ENCODE peak calls at places on chromosomes 5 and 9, in nine cellular contexts. Q is left cardiac atrium, T is left ventricle myocardium superior, F is NCI-H1930, D is T-helper 2 cell, P is HS-5, J is nephron progenitor cell, A is lower leg skin, W is T follicular helper cell. L is an unnamed sample.

GRCh38 chr9:87581513-87581912 is 83.8 kb downstream of the DAPK1 start:
- DNase-seq in J (no peak), D (no peak), Q (no peak), T (no peak), P (no peak), A (no peak), F (no peak), W (no peak), L (no peak)

GRCh38 chr9:36997414-36997813 is 36.7 kb downstream of the PAX5 start:
- DNase-seq in P (no peak), D (no peak), A (no peak), T (no peak), J (no peak), F (no peak), Q (no peak), W (no peak), L (no peak)

GRCh38 chr9:19409406-19410194 is 791 bp downstream of the ACER2 start:
- DNase-seq in Q (peak), F (peak), T (peak), D (no peak), P (no peak), W (no peak), J (peak), A (no peak), L (peak)

GRCh38 chr9:17627641-17628040 is 48.8 kb downstream of the SH3GL2 start:
- DNase-seq in W (no peak), P (no peak), A (no peak), T (no peak), F (peak), Q (no peak), D (no peak), J (no peak), L (no peak)

GRCh38 chr5:64869419-64869818 is 100.7 kb downstream of the CWC27 start:
- DNase-seq in W (no peak), J (no peak), P (peak), F (no peak), T (no peak), A (no peak), Q (no peak), D (no peak), L (peak)

GRCh38 chr9:89886281-89886700 is 281.5 kb downstream of the GADD45G start:
- DNase-seq in F (no peak), W (no peak), J (no peak), P (peak), T (no peak), A (no peak), Q (no peak), D (no peak), L (no peak)

GRCh38 chr9:128733256-128733655 is 9.3 kb upstream of the ZDHHC12 start:
- DNase-seq in F (peak), P (no peak), T (peak), D (no peak), A (peak), J (peak), Q (peak), W (no peak), L (peak)

GRCh38 chr9:96484521-96484931 is 34.6 kb downstream of the HABP4 start:
- DNase-seq in Q (no peak), F (no peak), P (no peak), W (no peak), D (no peak), T (no peak), J (no peak), A (no peak), L (no peak)

GRCh38 chr5:112529525-112529924 is 110.4 kb upstream of the EPB41L4A start:
- DNase-seq in Q (no peak), D (no peak), T (no peak), P (no peak), W (no peak), A (no peak), J (no peak), F (no peak), L (peak)

GRCh38 chr9:94819161-94819677 is 92.7 kb downstream of the AOPEP start:
- DNase-seq in A (no peak), P (no peak), Q (peak), W (no peak), D (no peak), J (no peak), T (peak), F (no peak), L (no peak)

GRCh38 chr9:113620377-113621161 is 157.0 kb downstream of the RGS3 start:
- DNase-seq in F (no peak), J (peak), T (peak), A (peak), D (no peak), Q (peak), P (peak), W (no peak), L (peak)

GRCh38 chr5:179254638-179255271 is 90.5 kb downstream of the ADAMTS2 start:
- DNase-seq in T (no peak), W (no peak), D (no peak), J (no peak), A (no peak), P (no peak), Q (no peak), F (no peak), L (no peak)

GRCh38 chr5:1555011-1555807 is 31.4 kb upstream of the LPCAT1 start:
- DNase-seq in D (no peak), F (no peak), W (no peak), J (no peak), Q (no peak), A (no peak), P (peak), T (no peak), L (peak)

GRCh38 chr9:21709464-21710058 is 92.9 kb upstream of the MTAP start:
- DNase-seq in A (peak), Q (peak), D (peak), W (peak), J (peak), F (peak), P (no peak), T (no peak), L (peak)

GRCh38 chr5:57316798-57317327 is 143.0 kb downstream of the GPBP1 start:
- DNase-seq in T (no peak), F (no peak), W (no peak), Q (no peak), J (no peak), P (peak), A (no peak), D (no peak), L (peak)

GRCh38 chr5:139784488-139784887 is 11.1 kb upstream of the PSD2 start:
- DNase-seq in F (no peak), W (no peak), P (no peak), D (no peak), Q (no peak), T (no peak), A (no peak), J (no peak), L (no peak)

GRCh38 chr5:124747770-124748686 is 1.6 kb upstream of the ZNF608 start:
- DNase-seq in T (no peak), W (no peak), P (no peak), J (no peak), D (no peak), Q (no peak), A (no peak), F (no peak), L (peak)

GRCh38 chr5:42360061-42360460 is 63.2 kb upstream of the GHR start:
- DNase-seq in J (no peak), P (peak), T (no peak), Q (no peak), W (no peak), F (no peak), D (no peak), A (peak), L (peak)

GRCh38 chr5:45205403-45205961 is 396.7 kb downstream of the MRPS30 start:
- DNase-seq in W (no peak), D (no peak), F (no peak), A (no peak), J (no peak), T (no peak), Q (no peak), P (no peak), L (no peak)

GRCh38 chr5:178434851-178435250 is 155.3 kb downstream of the COL23A1 start:
- DNase-seq in W (no peak), Q (peak), A (no peak), D (no peak), J (no peak), F (no peak), T (peak), P (no peak), L (no peak)

GRCh38 chr5:138369249-138369648 is 16.8 kb downstream of the KDM3B start:
- DNase-seq in F (no peak), P (no peak), D (no peak), A (no peak), W (no peak), T (no peak), J (no peak), Q (no peak), L (no peak)

GRCh38 chr5:132457371-132458225 is 33.0 kb downstream of the IRF1 start:
- DNase-seq in J (no peak), W (no peak), D (peak), T (peak), A (no peak), Q (no peak), P (no peak), F (no peak), L (no peak)

GRCh38 chr9:69885474-69885929 is 64.9 kb downstream of the CFAP95 start:
- DNase-seq in F (no peak), P (peak), A (no peak), T (no peak), D (no peak), W (no peak), Q (no peak), J (no peak), L (peak)

GRCh38 chr5:24817966-24818365 is 173.2 kb upstream of the CDH10 start:
- DNase-seq in A (no peak), F (no peak), Q (no peak), D (no peak), P (no peak), J (no peak), T (no peak), W (no peak), L (peak)

GRCh38 chr5:135011355-135012032 is 22.5 kb downstream of the PITX1 start:
- DNase-seq in T (no peak), P (no peak), J (no peak), D (no peak), Q (no peak), W (no peak), F (no peak), A (peak), L (no peak)

GRCh38 chr5:73558950-73559349 is 6.5 kb downstream of the ANKRA2 start:
- DNase-seq in Q (no peak), D (no peak), J (no peak), A (no peak), W (no peak), P (no peak), T (no peak), F (no peak), L (no peak)

GRCh38 chr9:128231638-128232568 is 28.7 kb downstream of the DNM1 start:
- DNase-seq in P (no peak), J (no peak), W (no peak), A (peak), T (no peak), F (no peak), Q (no peak), D (no peak), L (no peak)

GRCh38 chr5:115472601-115473000 is 72.0 kb downstream of the FEM1C start:
- DNase-seq in W (no peak), T (peak), J (no peak), Q (peak), P (no peak), D (no peak), A (no peak), F (no peak), L (no peak)

GRCh38 chr5:136047858-136048257 is 19.1 kb downstream of the TGFBI start:
- DNase-seq in A (no peak), W (no peak), J (no peak), D (no peak), P (no peak), F (no peak), Q (peak), T (peak), L (no peak)

GRCh38 chr9:33818167-33818831 is 1.3 kb downstream of the UBE2R2 start:
- DNase-seq in D (peak), A (no peak), T (peak), F (no peak), Q (no peak), P (no peak), W (no peak), J (no peak), L (peak)

GRCh38 chr5:77156379-77156778 is 54.1 kb upstream of the PDE8B start:
- DNase-seq in D (no peak), J (no peak), T (no peak), F (no peak), A (no peak), P (no peak), W (no peak), Q (no peak), L (no peak)

GRCh38 chr5:81232449-81233079 is 558 bp upstream of the CKMT2 start:
- DNase-seq in Q (peak), D (no peak), F (no peak), W (no peak), A (no peak), J (no peak), P (no peak), T (peak), L (no peak)

GRCh38 chr9:87594218-87594617 is 96.6 kb downstream of the DAPK1 start:
- DNase-seq in F (no peak), W (no peak), D (no peak), Q (no peak), A (no peak), P (no peak), J (no peak), T (no peak), L (no peak)

GRCh38 chr9:112753725-112754124 is 3.2 kb downstream of the SNX30 start:
- DNase-seq in A (no peak), P (peak), F (no peak), Q (no peak), J (no peak), T (no peak), D (no peak), W (no peak), L (peak)

GRCh38 chr9:134433101-134433500 is 106.8 kb downstream of the RXRA start:
- DNase-seq in P (no peak), A (no peak), T (no peak), W (no peak), D (no peak), F (no peak), Q (no peak), J (no peak), L (peak)